ENCODE peak calls at places on chromosomes 6 and 20, in nine cellular contexts. G is lower leg skin, D is H7, I is lower lobe of right lung, V is GM23338, E is sigmoid colon, R is BJ, J is mesendoderm, H is heart right ventricle. A is an unnamed sample.
A peak's percentile ranks its signal among the peaks of the same experiment; 100 is the strongest.

GRCh38 chr6:14881399-14881798 is 364.5 kb upstream of the JARID2 start:
- DNase-seq in J (no peak), H (no peak), R (no peak), I (no peak), E (no peak), G (no peak), V (no peak), D (no peak), A (peak; percentile 61)

GRCh38 chr20:25316506-25317190 is 68.8 kb downstream of the PYGB start:
- DNase-seq in J (no peak), E (peak; percentile 36), V (no peak), H (no peak), D (peak; percentile 13), G (peak; percentile 75), I (peak; percentile 7), R (no peak), A (no peak)

GRCh38 chr6:8389034-8389818 is 46.1 kb downstream of the SLC35B3 start:
- DNase-seq in J (no peak), R (no peak), H (no peak), V (no peak), I (no peak), E (no peak), G (no peak), D (no peak), A (no peak)

GRCh38 chr6:157632821-157633220 is 190.2 kb upstream of the SNX9 start:
- DNase-seq in I (no peak), D (no peak), E (peak; percentile 15), J (no peak), V (no peak), H (no peak), R (peak; percentile 46), G (no peak), A (peak; percentile 66)

GRCh38 chr20:10708342-10709185 is 34.8 kb upstream of the JAG1 start:
- DNase-seq in E (no peak), D (no peak), R (peak; percentile 7), I (no peak), G (no peak), V (no peak), J (no peak), H (no peak), A (peak; percentile 84)

GRCh38 chr6:34044945-34045595 is 100.8 kb downstream of the GRM4 start:
- DNase-seq in H (no peak), V (no peak), D (no peak), G (no peak), I (no peak), R (no peak), E (no peak), J (no peak), A (no peak)

GRCh38 chr20:12237772-12238171 is 320.1 kb downstream of the BTBD3 start:
- DNase-seq in R (no peak), I (no peak), H (peak; percentile 7), G (no peak), E (peak; percentile 64), J (no peak), D (no peak), V (no peak), A (no peak)

GRCh38 chr20:35742741-35743523 is 872 bp upstream of the RBM39 start:
- DNase-seq in V (peak; percentile 32), I (no peak), G (no peak), R (no peak), E (no peak), H (no peak), D (no peak), J (peak; percentile 61), A (no peak)

GRCh38 chr6:154319231-154319858 is 37.3 kb downstream of the IPCEF1 start:
- DNase-seq in H (no peak), I (no peak), R (peak; percentile 70), G (no peak), V (no peak), E (no peak), J (no peak), D (no peak), A (no peak)

GRCh38 chr20:2558581-2559301 is 22.4 kb downstream of the TMC2 start:
- DNase-seq in G (no peak), R (no peak), I (no peak), V (peak; percentile 15), H (no peak), E (no peak), J (no peak), D (peak; percentile 82), A (no peak)

GRCh38 chr20:19738936-19739335 is 19.1 kb upstream of the RIN2 start:
- DNase-seq in J (no peak), D (no peak), I (no peak), R (no peak), H (no peak), G (no peak), E (no peak), V (no peak), A (no peak)

GRCh38 chr6:73566954-73567591 is 46.2 kb upstream of the EEF1A1 start:
- DNase-seq in D (no peak), V (peak; percentile 37), E (peak; percentile 86), G (peak; percentile 94), J (peak; percentile 43), R (peak; percentile 9), H (peak; percentile 38), I (peak; percentile 75), A (peak; percentile 22)

GRCh38 chr6:111631930-111632460 is 26.3 kb upstream of the TRAF3IP2 start:
- DNase-seq in H (no peak), V (peak; percentile 65), I (no peak), G (peak; percentile 86), E (no peak), J (peak; percentile 51), D (peak; percentile 64), R (no peak), A (no peak)

GRCh38 chr6:163943647-163944395 is 529.3 kb downstream of the QKI start:
- DNase-seq in D (peak; percentile 74), J (peak; percentile 92), G (peak; percentile 82), H (peak; percentile 37), R (no peak), V (peak; percentile 93), E (no peak), I (no peak), A (no peak)

GRCh38 chr6:140079328-140079727 is 704.9 kb upstream of the CITED2 start:
- DNase-seq in D (no peak), E (no peak), I (no peak), H (peak; percentile 28), V (no peak), R (no peak), J (peak; percentile 6), G (no peak), A (no peak)

GRCh38 chr6:74447013-74447412 is 751.0 kb downstream of the CD109 start:
- DNase-seq in R (no peak), H (no peak), J (no peak), I (no peak), G (no peak), V (no peak), D (no peak), E (no peak), A (no peak)

GRCh38 chr6:47241742-47242482 is 67.8 kb downstream of the TNFRSF21 start:
- DNase-seq in D (no peak), V (no peak), H (no peak), R (no peak), E (peak; percentile 71), I (no peak), G (no peak), J (no peak), A (no peak)

GRCh38 chr6:131929227-131929626 is 21.9 kb downstream of the CCN2 start:
- DNase-seq in J (peak; percentile 60), G (no peak), E (no peak), I (no peak), D (peak; percentile 33), H (no peak), R (no peak), V (peak; percentile 74), A (no peak)

DNA sequence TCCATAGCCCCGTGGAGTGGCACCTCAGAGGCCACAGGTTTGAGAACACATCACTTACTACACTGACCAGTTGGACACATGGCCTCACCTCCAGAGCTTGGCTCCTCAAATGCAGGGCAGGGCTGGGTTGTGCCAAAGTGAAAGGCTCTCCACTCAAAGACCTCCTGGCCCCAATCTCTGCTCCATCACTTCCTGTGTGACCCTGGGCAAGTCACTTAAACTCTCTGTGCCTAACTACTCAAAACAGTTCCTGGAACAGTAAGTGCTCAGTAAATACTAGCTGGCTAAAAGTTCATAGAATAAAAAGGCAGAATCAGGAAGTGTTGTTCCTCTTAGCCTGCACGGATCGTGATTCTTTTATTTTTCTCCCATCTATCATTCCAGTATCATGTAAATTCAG is 50.2 kb downstream of the AGPAT4 start:
- DNase-seq in I (no peak), G (no peak), D (no peak), J (no peak), E (no peak), H (no peak), V (no peak), R (no peak), A (no peak)
- H3K4me3 ChIP-seq in I (no peak overlapping the region), G (no peak overlapping the region), D (no peak overlapping the region), J (no peak overlapping the region), E (no peak overlapping the region), H (no peak overlapping the region), V (no peak overlapping the region), R (no peak overlapping the region), A (no peak overlapping the region)

GRCh38 chr6:79544939-79545450 is 7.8 kb upstream of the LCA5 start:
- DNase-seq in D (peak; percentile 80), R (peak; percentile 93), J (peak; percentile 100), I (peak; percentile 67), G (peak; percentile 85), H (peak; percentile 44), E (peak; percentile 88), V (peak; percentile 97), A (peak; percentile 98)
- H3K4me3 ChIP-seq in D (no peak overlapping the region), R (peak overlapping the region; percentile 12), J (no peak overlapping the region), I (no peak overlapping the region), G (no peak overlapping the region), H (peak overlapping the region; percentile 25), E (no peak overlapping the region), V (peak overlapping the region; percentile 2), A (no peak overlapping the region)

DNA sequence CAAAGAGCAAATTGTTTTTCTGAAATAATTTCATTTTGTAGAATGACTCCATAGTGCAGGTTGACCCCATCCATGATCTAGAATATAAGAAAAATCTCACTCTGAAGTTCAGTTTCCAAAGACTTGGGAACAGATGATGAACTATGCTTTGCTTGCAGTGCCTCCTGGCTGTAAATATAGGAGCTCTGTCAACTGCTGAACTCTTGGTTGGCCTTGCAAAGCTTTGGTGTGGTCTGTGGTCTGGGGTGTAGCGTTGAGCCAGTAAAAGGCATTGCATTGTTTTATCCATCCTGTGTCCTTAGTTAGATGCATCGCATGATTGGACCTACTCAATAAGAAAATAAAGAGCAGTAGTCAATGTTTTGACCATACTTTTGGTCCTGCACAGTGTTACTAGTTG is 104.0 kb downstream of the PLCB4 start:
- DNase-seq in V (no peak), J (peak; percentile 54), I (no peak), R (no peak), E (no peak), H (no peak), G (no peak), D (no peak), A (no peak)
- H3K4me3 ChIP-seq in V (no peak overlapping the region), J (no peak overlapping the region), I (no peak overlapping the region), R (no peak overlapping the region), E (no peak overlapping the region), H (no peak overlapping the region), G (no peak overlapping the region), D (no peak overlapping the region), A (no peak overlapping the region)

GRCh38 chr6:16676978-16677377 is 84.3 kb downstream of the ATXN1 start:
- DNase-seq in J (peak; percentile 88), V (peak; percentile 14), I (no peak), G (no peak), D (no peak), R (peak; percentile 23), E (no peak), H (no peak), A (no peak)
- H3K4me3 ChIP-seq in J (no peak overlapping the region), V (no peak overlapping the region), I (no peak overlapping the region), G (no peak overlapping the region), D (no peak overlapping the region), R (no peak overlapping the region), E (no peak overlapping the region), H (peak overlapping the region; percentile 18), A (no peak overlapping the region)

GRCh38 chr20:57372157-57372556 is 19.0 kb upstream of the RBM38 start:
- DNase-seq in V (no peak), D (no peak), I (no peak), R (no peak), E (no peak), G (peak; percentile 81), J (no peak), H (no peak), A (no peak)
- H3K4me3 ChIP-seq in V (no peak overlapping the region), D (no peak overlapping the region), I (no peak overlapping the region), R (no peak overlapping the region), E (no peak overlapping the region), G (no peak overlapping the region), J (no peak overlapping the region), H (no peak overlapping the region), A (no peak overlapping the region)

A was measured in skeletal muscle cell.